ENCODE peak calls at places on chromosomes 4 and X, in nine cellular contexts. One of them, this sample, is unnamed.

GRCh38 chr4:89044147-89044900 is 12.7 kb downstream of the FAM13A start:
- DNase-seq in A549: no peak
- DNase-seq in GM12878: no peak
- DNase-seq in mammary epithelial cell: no peak
- DNase-seq in choroid plexus epithelial cell: no peak
- DNase-seq in fibroblast of the aortic adventitia: no peak
- DNase-seq in IMR-90: no peak
- DNase-seq in bronchial epithelial cell: no peak
- DNase-seq in upper lobe of right lung: no peak
- DNase-seq in this sample: no peak

GRCh38 chr4:185712350-185713024 is 99.5 kb downstream of the SORBS2 start:
- DNase-seq in upper lobe of right lung: no peak
- DNase-seq in IMR-90: no peak
- DNase-seq in choroid plexus epithelial cell: no peak
- DNase-seq in GM12878: no peak
- DNase-seq in fibroblast of the aortic adventitia: no peak
- DNase-seq in mammary epithelial cell: no peak
- DNase-seq in A549: no peak
- DNase-seq in bronchial epithelial cell: no peak
- DNase-seq in this sample: no peak

GRCh38 chr4:110135523-110135922 is 62.9 kb downstream of the ELOVL6 start:
- DNase-seq in IMR-90: no peak
- DNase-seq in upper lobe of right lung: no peak
- DNase-seq in mammary epithelial cell: no peak
- DNase-seq in A549: no peak
- DNase-seq in GM12878: no peak
- DNase-seq in fibroblast of the aortic adventitia: no peak
- DNase-seq in bronchial epithelial cell: no peak
- DNase-seq in choroid plexus epithelial cell: peak; percentile 65
- DNase-seq in this sample: no peak

GRCh38 chr4:2811830-2812599 is 19.1 kb downstream of the SH3BP2 start:
- DNase-seq in fibroblast of the aortic adventitia: peak; percentile 20
- DNase-seq in mammary epithelial cell: no peak
- DNase-seq in IMR-90: peak; percentile 65
- DNase-seq in GM12878: peak; percentile 40
- DNase-seq in choroid plexus epithelial cell: peak; percentile 87
- DNase-seq in upper lobe of right lung: peak; percentile 90
- DNase-seq in A549: no peak
- DNase-seq in bronchial epithelial cell: peak; percentile 30
- DNase-seq in this sample: peak; percentile 68

GRCh38 chr4:42655921-42656735 is 777 bp downstream of the ATP8A1 start:
- DNase-seq in bronchial epithelial cell: peak; percentile 2
- DNase-seq in upper lobe of right lung: peak; percentile 78
- DNase-seq in mammary epithelial cell: no peak
- DNase-seq in A549: peak; percentile 3
- DNase-seq in IMR-90: no peak
- DNase-seq in fibroblast of the aortic adventitia: no peak
- DNase-seq in GM12878: no peak
- DNase-seq in choroid plexus epithelial cell: peak; percentile 7
- DNase-seq in this sample: peak; percentile 17

GRCh38 chrX:17549005-17549685 is 174.1 kb downstream of the NHS start:
- DNase-seq in mammary epithelial cell: no peak
- DNase-seq in bronchial epithelial cell: no peak
- DNase-seq in upper lobe of right lung: no peak
- DNase-seq in GM12878: no peak
- DNase-seq in IMR-90: no peak
- DNase-seq in fibroblast of the aortic adventitia: no peak
- DNase-seq in A549: no peak
- DNase-seq in choroid plexus epithelial cell: no peak
- DNase-seq in this sample: peak; percentile 5

GRCh38 chr4:134865675-134866074 is 664.1 kb upstream of the PABPC4L start:
- DNase-seq in GM12878: no peak
- DNase-seq in fibroblast of the aortic adventitia: no peak
- DNase-seq in choroid plexus epithelial cell: no peak
- DNase-seq in IMR-90: no peak
- DNase-seq in A549: no peak
- DNase-seq in bronchial epithelial cell: no peak
- DNase-seq in mammary epithelial cell: no peak
- DNase-seq in upper lobe of right lung: no peak
- DNase-seq in this sample: no peak

GRCh38 chr4:10180927-10181744 is 64.5 kb upstream of the WDR1 start:
- DNase-seq in mammary epithelial cell: peak; percentile 47
- DNase-seq in fibroblast of the aortic adventitia: peak; percentile 96
- DNase-seq in choroid plexus epithelial cell: peak; percentile 50
- DNase-seq in bronchial epithelial cell: peak; percentile 70
- DNase-seq in A549: no peak
- DNase-seq in IMR-90: peak; percentile 51
- DNase-seq in upper lobe of right lung: no peak
- DNase-seq in GM12878: no peak
- DNase-seq in this sample: no peak

GRCh38 chr4:66564901-66565648 is 894.8 kb upstream of the EPHA5 start:
- DNase-seq in fibroblast of the aortic adventitia: peak; percentile 99
- DNase-seq in mammary epithelial cell: no peak
- DNase-seq in GM12878: no peak
- DNase-seq in IMR-90: peak; percentile 73
- DNase-seq in upper lobe of right lung: no peak
- DNase-seq in bronchial epithelial cell: peak; percentile 23
- DNase-seq in A549: no peak
- DNase-seq in choroid plexus epithelial cell: peak; percentile 82
- DNase-seq in this sample: peak; percentile 96

GRCh38 chrX:10484683-10485247 is 135.6 kb downstream of the MID1 start:
- DNase-seq in upper lobe of right lung: no peak
- DNase-seq in IMR-90: peak; percentile 23
- DNase-seq in mammary epithelial cell: peak; percentile 79
- DNase-seq in bronchial epithelial cell: peak; percentile 88
- DNase-seq in choroid plexus epithelial cell: peak; percentile 34
- DNase-seq in fibroblast of the aortic adventitia: no peak
- DNase-seq in A549: no peak
- DNase-seq in GM12878: no peak
- DNase-seq in this sample: peak; percentile 41

GRCh38 chrX:44017726-44018125 is 44.5 kb upstream of the NDP start:
- DNase-seq in A549: no peak
- DNase-seq in GM12878: no peak
- DNase-seq in IMR-90: no peak
- DNase-seq in upper lobe of right lung: no peak
- DNase-seq in choroid plexus epithelial cell: no peak
- DNase-seq in fibroblast of the aortic adventitia: no peak
- DNase-seq in mammary epithelial cell: no peak
- DNase-seq in bronchial epithelial cell: no peak
- DNase-seq in this sample: no peak

GRCh38 chr4:2426069-2426397 is 7.3 kb downstream of the CFAP99 start:
- DNase-seq in A549: no peak
- DNase-seq in bronchial epithelial cell: no peak
- DNase-seq in fibroblast of the aortic adventitia: no peak
- DNase-seq in mammary epithelial cell: no peak
- DNase-seq in GM12878: no peak
- DNase-seq in choroid plexus epithelial cell: no peak
- DNase-seq in IMR-90: no peak
- DNase-seq in upper lobe of right lung: peak; percentile 57
- DNase-seq in this sample: no peak

GRCh38 chrX:137352101-137352660 is 213.7 kb upstream of the ZIC3 start:
- DNase-seq in mammary epithelial cell: no peak
- DNase-seq in upper lobe of right lung: no peak
- DNase-seq in GM12878: no peak
- DNase-seq in A549: no peak
- DNase-seq in fibroblast of the aortic adventitia: no peak
- DNase-seq in choroid plexus epithelial cell: no peak
- DNase-seq in bronchial epithelial cell: no peak
- DNase-seq in IMR-90: no peak
- DNase-seq in this sample: no peak

GRCh38 chrX:23554304-23554703 is 113.0 kb upstream of the PRDX4 start:
- DNase-seq in IMR-90: peak; percentile 50
- DNase-seq in fibroblast of the aortic adventitia: peak; percentile 71
- DNase-seq in A549: peak; percentile 4
- DNase-seq in mammary epithelial cell: peak; percentile 20
- DNase-seq in GM12878: no peak
- DNase-seq in choroid plexus epithelial cell: peak; percentile 75
- DNase-seq in upper lobe of right lung: no peak
- DNase-seq in bronchial epithelial cell: peak; percentile 40
- DNase-seq in this sample: peak; percentile 60

GRCh38 chr4:6191448-6192130 is 8.8 kb downstream of the JAKMIP1 start:
- DNase-seq in upper lobe of right lung: no peak
- DNase-seq in IMR-90: no peak
- DNase-seq in bronchial epithelial cell: no peak
- DNase-seq in GM12878: no peak
- DNase-seq in A549: no peak
- DNase-seq in choroid plexus epithelial cell: no peak
- DNase-seq in fibroblast of the aortic adventitia: no peak
- DNase-seq in mammary epithelial cell: no peak
- DNase-seq in this sample: no peak

GRCh38 chr4:37803348-37803973 is 23.0 kb upstream of the PGM2 start:
- DNase-seq in bronchial epithelial cell: peak; percentile 69
- DNase-seq in A549: no peak
- DNase-seq in IMR-90: peak; percentile 63
- DNase-seq in upper lobe of right lung: no peak
- DNase-seq in mammary epithelial cell: peak; percentile 20
- DNase-seq in fibroblast of the aortic adventitia: peak; percentile 80
- DNase-seq in choroid plexus epithelial cell: peak; percentile 83
- DNase-seq in GM12878: no peak
- DNase-seq in this sample: peak; percentile 72

GRCh38 chr4:165088366-165088765 is 24.3 kb downstream of the TMEM192 start:
- DNase-seq in mammary epithelial cell: no peak
- DNase-seq in choroid plexus epithelial cell: no peak
- DNase-seq in IMR-90: no peak
- DNase-seq in fibroblast of the aortic adventitia: no peak
- DNase-seq in GM12878: no peak
- DNase-seq in A549: no peak
- DNase-seq in upper lobe of right lung: no peak
- DNase-seq in bronchial epithelial cell: no peak
- DNase-seq in this sample: no peak

GRCh38 chrX:109954333-109954732 is 48.6 kb upstream of the TMEM164 start:
- DNase-seq in IMR-90: no peak
- DNase-seq in bronchial epithelial cell: peak; percentile 34
- DNase-seq in fibroblast of the aortic adventitia: peak; percentile 58
- DNase-seq in A549: no peak
- DNase-seq in choroid plexus epithelial cell: peak; percentile 28
- DNase-seq in GM12878: no peak
- DNase-seq in mammary epithelial cell: peak; percentile 39
- DNase-seq in upper lobe of right lung: no peak
- DNase-seq in this sample: no peak

GRCh38 chrX:114611018-114611619 is 27.2 kb downstream of the HTR2C start:
- DNase-seq in IMR-90: peak; percentile 35
- DNase-seq in mammary epithelial cell: peak; percentile 17
- DNase-seq in choroid plexus epithelial cell: peak; percentile 61
- DNase-seq in upper lobe of right lung: no peak
- DNase-seq in fibroblast of the aortic adventitia: peak; percentile 69
- DNase-seq in A549: peak; percentile 9
- DNase-seq in bronchial epithelial cell: peak; percentile 22
- DNase-seq in GM12878: no peak
- DNase-seq in this sample: peak; percentile 44

GRCh38 chrX:154981116-154981411 is 41.5 kb downstream of the F8 start:
- DNase-seq in A549: no peak
- DNase-seq in fibroblast of the aortic adventitia: no peak
- DNase-seq in upper lobe of right lung: no peak
- DNase-seq in GM12878: no peak
- DNase-seq in mammary epithelial cell: no peak
- DNase-seq in choroid plexus epithelial cell: no peak
- DNase-seq in IMR-90: no peak
- DNase-seq in bronchial epithelial cell: no peak
- DNase-seq in this sample: no peak
- H3K4me3 ChIP-seq in A549: peak overlapping the region; percentile 35
- H3K4me3 ChIP-seq in fibroblast of the aortic adventitia: no peak overlapping the region
- H3K4me3 ChIP-seq in upper lobe of right lung: no peak overlapping the region
- H3K4me3 ChIP-seq in GM12878: no peak overlapping the region
- H3K4me3 ChIP-seq in mammary epithelial cell: peak overlapping the region; percentile 28
- H3K4me3 ChIP-seq in choroid plexus epithelial cell: peak overlapping the region; percentile 16
- H3K4me3 ChIP-seq in IMR-90: no peak overlapping the region
- H3K4me3 ChIP-seq in bronchial epithelial cell: no peak overlapping the region
- H3K4me3 ChIP-seq in this sample: peak overlapping the region; percentile 37

DNA sequence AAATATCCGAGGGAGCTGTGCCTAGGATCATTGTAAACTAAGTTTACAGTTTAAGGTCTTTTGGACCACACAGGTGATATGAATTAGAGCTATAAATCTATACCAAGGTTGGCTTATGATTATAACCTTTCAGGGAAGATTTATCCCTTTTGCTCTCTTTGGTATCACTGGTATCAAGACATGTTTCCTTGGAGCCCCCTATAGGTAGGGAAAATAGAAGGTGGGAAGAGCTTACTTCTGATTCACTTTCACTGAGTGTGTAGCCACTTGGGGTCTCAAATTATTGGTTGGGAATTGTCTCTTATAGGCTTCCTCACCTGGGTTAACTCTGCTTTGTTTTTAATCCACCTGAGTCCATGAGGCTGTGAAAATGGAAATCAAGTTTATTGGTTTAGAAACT is 262.1 kb upstream of the NR3C2 start:
- DNase-seq in GM12878: no peak
- DNase-seq in choroid plexus epithelial cell: no peak
- DNase-seq in IMR-90: no peak
- DNase-seq in upper lobe of right lung: no peak
- DNase-seq in fibroblast of the aortic adventitia: no peak
- DNase-seq in mammary epithelial cell: no peak
- DNase-seq in A549: no peak
- DNase-seq in bronchial epithelial cell: peak; percentile 6
- DNase-seq in this sample: no peak
- TF ChIP-seq CTCF in GM12878: no peak
- TF ChIP-seq CTCF in choroid plexus epithelial cell: no peak
- TF ChIP-seq CTCF in IMR-90: no peak
- TF ChIP-seq CTCF in upper lobe of right lung: no peak
- TF ChIP-seq CTCF in fibroblast of the aortic adventitia: no peak
- TF ChIP-seq CTCF in mammary epithelial cell: no peak
- TF ChIP-seq CTCF in A549: no peak
- TF ChIP-seq CTCF in bronchial epithelial cell: no peak
- TF ChIP-seq CTCF in this sample: no peak

DNA sequence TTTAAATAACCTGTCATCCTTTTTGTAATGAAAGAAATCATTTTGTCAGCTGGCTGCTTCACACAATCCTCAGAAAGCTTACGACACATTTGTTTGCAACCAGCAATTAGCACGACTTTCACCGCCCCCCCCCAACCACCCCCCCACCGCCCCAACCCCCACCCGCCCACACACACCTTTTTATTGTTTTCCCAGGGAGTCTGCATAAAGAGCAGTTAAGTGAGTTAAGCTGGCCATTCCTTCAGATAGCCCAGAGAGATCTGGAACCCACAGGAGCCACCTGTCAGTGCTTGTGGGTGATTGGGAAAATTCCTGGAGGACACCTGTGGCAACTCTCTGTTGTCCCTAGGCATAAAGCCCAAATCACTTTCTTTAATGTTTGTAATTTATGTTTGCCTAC is 175.7 kb upstream of the FMR1 start:
- DNase-seq in A549: no peak
- DNase-seq in GM12878: no peak
- DNase-seq in fibroblast of the aortic adventitia: no peak
- DNase-seq in upper lobe of right lung: no peak
- DNase-seq in bronchial epithelial cell: no peak
- DNase-seq in choroid plexus epithelial cell: no peak
- DNase-seq in IMR-90: no peak
- DNase-seq in mammary epithelial cell: no peak
- DNase-seq in this sample: no peak
- H3K4me3 ChIP-seq in A549: no peak overlapping the region
- H3K4me3 ChIP-seq in GM12878: no peak overlapping the region
- H3K4me3 ChIP-seq in fibroblast of the aortic adventitia: no peak overlapping the region
- H3K4me3 ChIP-seq in upper lobe of right lung: no peak overlapping the region
- H3K4me3 ChIP-seq in bronchial epithelial cell: no peak overlapping the region
- H3K4me3 ChIP-seq in choroid plexus epithelial cell: no peak overlapping the region
- H3K4me3 ChIP-seq in IMR-90: no peak overlapping the region
- H3K4me3 ChIP-seq in mammary epithelial cell: no peak overlapping the region
- H3K4me3 ChIP-seq in this sample: no peak overlapping the region

DNA sequence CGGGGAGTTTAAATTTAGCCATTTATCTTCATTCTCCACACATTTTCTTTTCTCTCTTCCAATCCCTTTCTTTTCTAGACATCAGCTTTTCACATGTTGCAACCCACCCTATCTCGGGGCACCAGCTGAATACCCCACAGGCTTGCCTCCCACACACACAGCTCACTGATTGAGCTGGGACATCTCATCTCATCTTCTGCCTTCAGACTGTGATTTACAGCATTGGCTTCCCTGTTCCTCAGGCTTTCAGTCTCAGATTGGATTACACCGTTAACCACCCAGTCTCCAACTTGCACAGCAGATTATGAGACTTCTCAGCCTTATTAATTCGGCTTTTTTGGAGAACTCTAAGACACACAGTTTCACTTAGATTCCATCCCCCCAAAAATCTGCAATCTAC is 93.7 kb downstream of the PRSS12 start:
- DNase-seq in IMR-90: no peak
- DNase-seq in mammary epithelial cell: no peak
- DNase-seq in A549: no peak
- DNase-seq in bronchial epithelial cell: no peak
- DNase-seq in fibroblast of the aortic adventitia: no peak
- DNase-seq in choroid plexus epithelial cell: no peak
- DNase-seq in GM12878: no peak
- DNase-seq in upper lobe of right lung: no peak
- DNase-seq in this sample: no peak
- TF ChIP-seq CTCF in IMR-90: no peak
- TF ChIP-seq CTCF in mammary epithelial cell: no peak
- TF ChIP-seq CTCF in A549: no peak
- TF ChIP-seq CTCF in bronchial epithelial cell: no peak
- TF ChIP-seq CTCF in fibroblast of the aortic adventitia: no peak
- TF ChIP-seq CTCF in choroid plexus epithelial cell: no peak
- TF ChIP-seq CTCF in GM12878: no peak
- TF ChIP-seq CTCF in upper lobe of right lung: no peak
- TF ChIP-seq CTCF in this sample: no peak

This sample was measured in astrocyte of the spinal cord.